ENCODE peak calls at places on chromosomes 2 and 18, in ten cellular contexts. Z is Calu3; I is astrocyte; M is fibroblast of pulmonary artery; K is cardiac septum; P is HCT116; J is AG09319; H is activated CD4-positive, alpha-beta T cell treated with anti-CD3 and anti-CD28 coated beads, Interleukin-2, amount 50 U/mL, for 1 hour; Q is posterior cingulate gyrus; O is brain microvascular endothelial cell. W is an unnamed sample.

GRCh38 chr2:65402339-65402738 is 30.1 kb downstream of the SPRED2 start:
- DNase-seq in Z (no peak), I (no peak), M (no peak), K (no peak), P (no peak), J (no peak), H (no peak), Q (no peak), O (no peak), W (no peak)

GRCh38 chr18:9943311-9943710 is 29.5 kb downstream of the VAPA start:
- DNase-seq in Z (no peak), I (no peak), M (no peak), K (no peak), P (no peak), J (no peak), H (no peak), Q (no peak), O (no peak), W (no peak)

GRCh38 chr18:35797961-35798360 is 174.5 kb upstream of the RMP24 start:
- DNase-seq in Z (no peak), I (no peak), M (no peak), K (no peak), P (no peak), J (no peak), H (no peak), Q (no peak), O (no peak), W (no peak)

GRCh38 chr18:38011446-38011845 is 445.8 kb upstream of the CELF4 start:
- DNase-seq in Z (no peak), I (no peak), M (no peak), K (no peak), P (no peak), J (no peak), H (no peak), Q (no peak), O (no peak), W (no peak)

GRCh38 chr2:8412082-8412481 is 269.8 kb upstream of the ID2 start:
- DNase-seq in Z (peak; percentile 76), I (no peak), M (no peak), K (no peak), P (no peak), J (no peak), H (no peak), Q (no peak), O (no peak), W (peak; percentile 73)

GRCh38 chr2:218615868-218616315 is 8.2 kb downstream of the PLCD4 start:
- DNase-seq in Z (no peak), I (no peak), M (no peak), K (peak; percentile 64), P (no peak), J (no peak), H (no peak), Q (no peak), O (no peak), W (no peak)

GRCh38 chr2:235460548-235461047 is 33.2 kb upstream of the AGAP1 start:
- DNase-seq in Z (no peak), I (no peak), M (no peak), K (no peak), P (no peak), J (no peak), H (no peak), Q (no peak), O (no peak), W (no peak)

GRCh38 chr2:237603718-237604362 is 13.3 kb upstream of the RAB17 start:
- DNase-seq in Z (no peak), I (peak; percentile 60), M (peak; percentile 93), K (no peak), P (no peak), J (no peak), H (peak; percentile 54), Q (no peak), O (peak; percentile 87), W (peak; percentile 43)

GRCh38 chr18:63860536-63860930 is 27.0 kb upstream of the SERPINB2 start:
- DNase-seq in Z (no peak), I (no peak), M (no peak), K (no peak), P (no peak), J (no peak), H (no peak), Q (no peak), O (no peak), W (no peak)

GRCh38 chr2:71940695-71941094 is 207.0 kb downstream of the CYP26B1 start:
- DNase-seq in Z (no peak), I (no peak), M (no peak), K (no peak), P (no peak), J (no peak), H (no peak), Q (no peak), O (no peak), W (no peak)

W was measured in kidney glomerular epithelial cell.